ENCODE peak calls at places on chromosomes 16 and 17, in four cellular contexts. K is neural progenitor cell, W is fibroblast of lung, L is uterus. G is an unnamed sample.

GRCh38 chr17:74767111-74767516 is 9.0 kb downstream of the NAT9 start:
- DNase-seq in W (no peak), L (no peak), K (no peak), G (no peak)

GRCh38 chr17:65553009-65553645 is 8.3 kb downstream of the AXIN2 start:
- DNase-seq in W (peak; percentile 91), K (no peak), L (no peak), G (no peak)

GRCh38 chr16:88655053-88655732 is 4.3 kb upstream of the CYBA start:
- DNase-seq in K (no peak), W (no peak), L (no peak), G (no peak)

GRCh38 chr16:11232302-11232851 is 23.6 kb downstream of the SOCS1 start:
- DNase-seq in L (no peak), K (no peak), W (no peak), G (no peak)

GRCh38 chr17:63419949-63420867 is 25.9 kb downstream of the CYB561 start:
- DNase-seq in L (no peak), W (no peak), K (no peak), G (no peak)

GRCh38 chr16:87406495-87407088 is 14.5 kb downstream of the MAP1LC3B start:
- DNase-seq in W (no peak), L (no peak), K (no peak), G (no peak)

GRCh38 chr17:64575431-64575830 is 68.7 kb downstream of the CEP95 start:
- DNase-seq in K (no peak), L (no peak), W (peak; percentile 8), G (no peak)

GRCh38 chr17:47946516-47946915 is 5.1 kb downstream of the PNPO start:
- DNase-seq in W (no peak), L (no peak), K (no peak), G (no peak)

GRCh38 chr17:70604854-70605253 is 435.5 kb downstream of the KCNJ2 start:
- DNase-seq in W (no peak), L (no peak), K (peak; percentile 28), G (no peak)

GRCh38 chr16:11476676-11477075 is 110.0 kb downstream of the LITAF start:
- DNase-seq in L (no peak), K (no peak), W (no peak), G (no peak)

GRCh38 chr16:1162701-1163566 is 10.0 kb downstream of the CACNA1H start:
- DNase-seq in W (no peak), L (no peak), K (no peak), G (no peak)

GRCh38 chr17:731943-732787 is at the start of gene TLCD3A:
- DNase-seq in L (peak; percentile 77), W (peak; percentile 64), K (peak; percentile 86), G (no peak)

GRCh38 chr16:56915311-56916105 is 16.4 kb upstream of the HERPUD1 start:
- DNase-seq in L (no peak), W (no peak), K (no peak), G (no peak)

GRCh38 chr16:53224932-53225533 is 170.2 kb downstream of the CHD9 start:
- DNase-seq in W (peak; percentile 41), L (no peak), K (no peak), G (no peak)

GRCh38 chr16:80691111-80691761 is 113.2 kb downstream of the CDYL2 start:
- DNase-seq in L (no peak), K (no peak), W (peak; percentile 44), G (no peak)

GRCh38 chr17:61250335-61250890 is 149.2 kb upstream of the TBX2 start:
- DNase-seq in K (no peak), L (no peak), W (peak; percentile 74), G (no peak)

GRCh38 chr17:72618018-72618509 is 474.4 kb downstream of the SLC39A11 start:
- DNase-seq in K (peak; percentile 16), W (no peak), L (no peak), G (no peak)

GRCh38 chr17:76369804-76370203 is 14.6 kb upstream of the SPHK1 start:
- DNase-seq in W (no peak), K (no peak), L (no peak), G (no peak)

GRCh38 chr16:53055603-53056527 is 1.1 kb downstream of the CHD9 start:
- DNase-seq in W (peak; percentile 77), K (peak; percentile 47), L (peak; percentile 43), G (no peak)

GRCh38 chr16:76193851-76194620 is 83.2 kb upstream of the CNTNAP4 start:
- DNase-seq in K (no peak), W (no peak), L (no peak), G (no peak)

GRCh38 chr17:2295575-2295974 is 8.0 kb downstream of the SMG6 start:
- DNase-seq in W (peak; percentile 30), K (no peak), L (no peak), G (no peak)

GRCh38 chr17:57271821-57272220 is 15.5 kb downstream of the MSI2 start:
- DNase-seq in W (no peak), K (peak; percentile 63), L (no peak), G (no peak)

GRCh38 chr16:87826798-87827587 is 42.3 kb downstream of the SLC7A5 start:
- DNase-seq in K (no peak), W (no peak), L (no peak), G (no peak)

GRCh38 chr16:67962135-67962534 is 6.3 kb downstream of the SLC12A4 start:
- DNase-seq in W (no peak), L (no peak), K (no peak), G (no peak)

GRCh38 chr16:50155925-50156324 is 2.8 kb downstream of the TENT4B start:
- DNase-seq in L (no peak), K (no peak), W (no peak), G (no peak)
- H3K4me3 ChIP-seq in L (peak overlapping the region; percentile 80), K (peak overlapping the region; percentile 99), W (peak overlapping the region; percentile 87), G (peak overlapping the region; percentile 82)

DNA sequence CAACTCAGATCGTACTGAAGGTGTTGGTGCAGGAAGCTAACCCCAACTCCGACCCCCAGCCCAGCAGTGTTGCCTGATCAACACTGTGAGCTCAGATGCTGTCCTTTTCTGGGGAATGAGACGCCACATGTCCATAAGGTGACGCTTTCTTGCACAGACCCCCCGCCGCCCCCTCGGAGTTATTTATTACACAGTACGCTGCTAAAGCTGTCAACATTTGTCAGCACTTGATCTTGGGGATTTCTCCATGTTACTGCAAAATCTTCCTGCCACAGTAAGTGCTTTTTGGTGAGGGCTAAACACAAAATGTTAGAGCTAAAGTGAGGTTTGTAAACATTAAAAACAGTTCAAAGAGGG is 15.9 kb downstream of the CMTM3 start:
- DNase-seq in W (no peak), K (no peak), L (no peak), G (no peak)
- H3K27ac ChIP-seq in W (no peak overlapping the region), K (no peak overlapping the region), L (no peak overlapping the region), G (no peak overlapping the region)

GRCh38 chr16:31537362-31537921 is 9.7 kb downstream of the AHSP start:
- DNase-seq in W (no peak), K (peak; percentile 48), L (no peak), G (no peak)

GRCh38 chr16:31542763-31543162 is 15.1 kb downstream of the AHSP start:
- DNase-seq in K (no peak), W (no peak), L (no peak), G (no peak)

GRCh38 chr16:31535737-31536136 is 8.0 kb downstream of the AHSP start:
- DNase-seq in L (no peak), W (no peak), K (no peak), G (no peak)

GRCh38 chr16:31536804-31537361 is 9.2 kb downstream of the AHSP start:
- DNase-seq in K (no peak), W (no peak), L (no peak), G (no peak)

GRCh38 chr16:31538199-31538598 is 10.5 kb downstream of the AHSP start:
- DNase-seq in L (no peak), W (no peak), K (no peak), G (no peak)
- H3K4me3 ChIP-seq in L (no peak overlapping the region), W (no peak overlapping the region), K (no peak overlapping the region), G (no peak overlapping the region)

GRCh38 chr16:85752511-85753420 is 1.9 kb upstream of the C16orf74 start:
- DNase-seq in W (peak; percentile 25), K (peak; percentile 78), L (peak; percentile 57), G (no peak)
- H3K27ac ChIP-seq in W (no peak overlapping the region), K (no peak overlapping the region), L (no peak overlapping the region), G (no peak overlapping the region)

DNA sequence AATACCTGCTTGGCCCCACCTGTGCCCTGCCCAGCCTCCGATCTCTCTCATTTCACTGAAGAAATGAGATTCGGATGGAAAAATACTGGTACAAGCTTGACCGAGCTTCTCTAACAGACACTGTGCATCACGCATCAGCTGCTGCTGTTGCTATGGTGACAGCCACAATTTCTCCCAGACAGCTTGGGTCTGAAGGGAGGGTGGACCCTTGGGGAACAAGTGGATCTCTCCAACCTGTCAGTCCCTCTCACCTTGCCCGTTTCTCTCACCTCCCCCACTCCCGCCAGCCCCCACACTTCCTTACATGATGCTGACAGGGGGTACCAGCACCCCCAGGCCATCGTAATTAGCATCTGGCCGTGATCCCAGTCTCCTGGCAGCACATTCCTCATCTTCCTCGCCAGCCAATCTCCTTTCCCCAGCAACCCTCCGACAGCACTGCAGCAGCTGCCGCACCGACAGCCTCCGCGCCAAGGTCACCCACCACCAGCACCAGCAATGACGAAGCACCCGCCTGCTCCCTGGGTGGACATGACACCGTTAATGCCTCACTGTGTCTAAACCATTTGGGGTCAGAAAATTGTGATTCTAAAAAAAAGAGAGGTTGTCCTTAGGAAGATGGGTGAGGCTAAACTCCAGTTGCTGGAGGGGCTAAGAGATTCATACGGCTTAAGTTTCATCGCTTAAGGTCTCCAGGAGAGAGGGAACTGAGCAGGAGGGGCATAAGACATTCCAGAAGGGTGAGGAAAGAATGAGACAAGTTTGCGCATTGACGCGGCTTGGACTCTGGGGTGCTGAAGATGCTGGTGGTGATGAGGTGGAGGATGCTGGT is 58.6 kb upstream of the TNRC6A start:
- DNase-seq in L (peak; percentile 79), K (peak; percentile 67), W (peak; percentile 89), G (peak; percentile 60)
- H3K4me3 ChIP-seq in L (no peak overlapping the region), K (no peak overlapping the region), W (no peak overlapping the region), G (peak overlapping the region; percentile 39)

G was measured in thoracic aorta.